ENCODE peak calls at places on chromosomes 16 and 17, in five cellular contexts. Q is HCT116, I is GM12878, N is H1, U is K562. L is an unnamed sample.

GRCh38 chr17:40560592-40561293 is 4.5 kb downstream of the CCR7 start:
- DNase-seq in I (peak), U (peak), N (no peak), Q (no peak), L (no peak)

GRCh38 chr17:79948918-79949645 is 86.6 kb downstream of the TBC1D16 start:
- DNase-seq in U (no peak), Q (no peak), I (no peak), N (peak), L (no peak)

GRCh38 chr16:88610080-88610479 is 28.3 kb upstream of the IL17C start:
- DNase-seq in I (no peak), Q (no peak), N (no peak), U (no peak), L (no peak)

GRCh38 chr16:12089492-12090161 is 113.1 kb downstream of the SNX29 start:
- DNase-seq in U (peak), Q (peak), I (no peak), N (peak), L (no peak)

GRCh38 chr16:47904691-47905090 is 251.1 kb downstream of the ABCC12 start:
- DNase-seq in Q (no peak), U (no peak), I (no peak), N (no peak), L (no peak)

GRCh38 chr17:8311131-8311790 is 1.2 kb downstream of the ARHGEF15 start:
- DNase-seq in N (no peak), I (no peak), Q (no peak), U (no peak), L (no peak)

GRCh38 chr16:26816885-26817571 is 249.7 kb upstream of the C16orf82 start:
- DNase-seq in Q (no peak), U (peak), N (no peak), I (no peak), L (no peak)

GRCh38 chr17:33154869-33155455 is 138.1 kb downstream of the ASIC2 start:
- DNase-seq in I (no peak), Q (no peak), U (no peak), N (no peak), L (no peak)

GRCh38 chr16:558298-559020 is 1.7 kb upstream of the PRR35 start:
- DNase-seq in U (no peak), Q (no peak), N (no peak), I (no peak), L (no peak)

GRCh38 chr16:621526-622105 is 9.2 kb upstream of the WFIKKN1 start:
- DNase-seq in U (no peak), I (no peak), N (no peak), Q (no peak), L (no peak)

GRCh38 chr17:71283486-71283885 is 837.3 kb upstream of the SOX9 start:
- DNase-seq in U (no peak), I (no peak), Q (no peak), N (no peak), L (no peak)

GRCh38 chr16:83772806-83773205 is 35.0 kb upstream of the HSBP1 start:
- DNase-seq in U (no peak), I (no peak), N (no peak), Q (no peak), L (no peak)

GRCh38 chr17:81722184-81723120 is 10.4 kb downstream of the SLC25A10 start:
- DNase-seq in Q (no peak), N (peak), I (no peak), U (peak), L (peak)

GRCh38 chr17:39966771-39967170 is 4.0 kb downstream of the GSDMA start:
- DNase-seq in U (no peak), N (no peak), Q (no peak), I (no peak), L (no peak)

GRCh38 chr17:48241131-48241591 is 133.6 kb downstream of the SNX11 start:
- DNase-seq in Q (peak), I (peak), U (peak), N (no peak), L (no peak)

GRCh38 chr17:21034350-21035235 is 8.2 kb downstream of the USP22 start:
- DNase-seq in U (no peak), Q (no peak), I (peak), N (no peak), L (no peak)

GRCh38 chr17:38428150-38428642 is at the start of gene ARHGAP23:
- DNase-seq in Q (no peak), N (peak), I (no peak), U (peak), L (peak)

GRCh38 chr17:79777166-79777843 is 643 bp upstream of the CBX2 start:
- DNase-seq in Q (peak), I (no peak), N (peak), U (no peak), L (peak)

GRCh38 chr16:559411-560207 is 585 bp upstream of the PRR35 start:
- DNase-seq in N (no peak), U (no peak), I (no peak), Q (no peak), L (no peak)

GRCh38 chr16:669666-670065 is 1.7 kb downstream of the RHOT2 start:
- DNase-seq in N (no peak), U (no peak), Q (no peak), I (no peak), L (no peak)

GRCh38 chr16:81432899-81433560 is 11.6 kb upstream of the CMIP start:
- DNase-seq in N (no peak), Q (no peak), U (no peak), I (no peak), L (no peak)

GRCh38 chr16:30985401-30986128 is 558 bp downstream of the HSD3B7 start:
- DNase-seq in I (no peak), U (peak), N (peak), Q (peak), L (peak)

GRCh38 chr16:67878232-67878631 is 5.4 kb downstream of the EDC4 start:
- DNase-seq in I (no peak), N (no peak), U (no peak), Q (no peak), L (no peak)

GRCh38 chr16:14186007-14186953 is 115.2 kb downstream of the MRTFB start:
- DNase-seq in N (peak), Q (no peak), U (no peak), I (no peak), L (no peak)

GRCh38 chr16:46839986-46840443 is 9.0 kb upstream of the C16orf87 start:
- DNase-seq in U (no peak), Q (no peak), N (peak), I (no peak), L (no peak)

GRCh38 chr16:70342016-70342415 is 4.7 kb upstream of the DDX19A start:
- DNase-seq in I (no peak), U (no peak), Q (no peak), N (no peak), L (no peak)

GRCh38 chr16:70341600-70341999 is 5.1 kb upstream of the DDX19A start:
- DNase-seq in N (no peak), Q (no peak), U (no peak), I (no peak), L (no peak)

GRCh38 chr16:70337814-70338213 is 8.9 kb upstream of the DDX19A start:
- DNase-seq in I (no peak), U (no peak), N (no peak), Q (no peak), L (no peak)
- TF ChIP-seq JUND in I (no peak), U (no peak), N (no peak), Q (no peak), L (no peak)

DNA sequence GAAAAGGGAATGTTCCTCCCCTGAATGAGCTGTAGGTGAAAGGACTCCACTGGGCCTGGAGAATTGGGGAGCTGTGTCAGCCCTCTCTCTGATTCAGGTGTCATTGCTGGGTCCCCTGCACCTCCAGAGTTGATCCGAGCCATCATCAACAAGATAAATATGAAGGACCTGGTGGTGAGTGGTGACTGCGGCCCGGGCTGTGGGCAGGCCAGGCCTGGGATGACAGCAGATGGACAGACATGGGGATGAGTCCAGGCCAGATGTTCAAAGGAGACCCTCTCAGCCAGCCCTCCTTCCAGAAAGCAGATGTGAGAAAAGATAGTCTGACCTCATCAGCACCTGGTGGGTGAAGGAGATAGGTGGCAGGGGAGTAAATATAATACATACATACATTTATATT is 4.6 kb downstream of the CHAD start:
- DNase-seq in Q (no peak), N (no peak), U (peak), I (no peak), L (no peak)
- TF ChIP-seq JUND in Q (no peak), N (no peak), U (no peak), I (no peak), L (no peak)

GRCh38 chr16:9363520-9363919 is 272.1 kb downstream of the HAPSTR1 start:
- DNase-seq in Q (no peak), U (no peak), N (peak), I (no peak), L (no peak)

GRCh38 chr16:9360075-9360474 is 268.6 kb downstream of the HAPSTR1 start:
- DNase-seq in Q (no peak), N (peak), I (no peak), U (no peak), L (no peak)

GRCh38 chr16:9362050-9362449 is 270.6 kb downstream of the HAPSTR1 start:
- DNase-seq in N (no peak), Q (no peak), U (no peak), I (no peak), L (no peak)

GRCh38 chr16:9366048-9366969 is 274.9 kb downstream of the HAPSTR1 start:
- DNase-seq in U (no peak), Q (no peak), I (no peak), N (no peak), L (no peak)

GRCh38 chr16:9364721-9365693 is 273.6 kb downstream of the HAPSTR1 start:
- DNase-seq in I (no peak), U (no peak), N (peak), Q (no peak), L (peak)
- TF ChIP-seq JUND in I (no peak), U (no peak), N (no peak), Q (no peak), L (no peak)

DNA sequence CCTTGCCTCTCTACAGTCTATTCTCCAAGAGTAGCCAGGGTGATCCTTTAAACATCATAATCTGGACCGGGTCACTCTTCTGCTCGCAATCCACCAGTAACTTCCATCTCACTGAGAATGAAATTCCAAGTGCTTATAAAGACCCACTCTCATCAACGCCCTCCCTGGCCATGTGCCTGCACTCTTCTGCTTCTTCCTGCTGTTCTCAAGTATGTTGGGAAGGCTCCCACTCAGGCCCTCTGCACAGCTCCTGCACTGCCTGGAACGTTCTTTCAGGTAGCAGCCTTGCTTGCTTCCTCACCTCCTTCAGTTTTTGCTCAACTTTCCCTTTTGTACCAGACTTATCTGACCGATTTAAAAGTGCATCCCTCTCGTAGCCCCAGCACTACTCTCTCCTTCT is 44.4 kb downstream of the BRD7 start:
- DNase-seq in U (no peak), I (no peak), Q (no peak), N (no peak), L (no peak)
- TF ChIP-seq JUND in U (no peak), I (no peak), Q (no peak), N (no peak), L (no peak)